ENCODE peak calls at places on chromosome 12, in six cellular contexts. P is Panc1, B is fibroblast of lung, D is keratinocyte, I is spleen, J is Peyer's patch. Y is an unnamed sample.
A peak's percentile ranks its signal among the peaks of the same experiment; 100 is the strongest.

GRCh38 chr12:92987362-92987761 is 58.3 kb upstream of the EEA1 start:
- DNase-seq in J (no peak), D (peak; percentile 54), B (peak; percentile 89), I (no peak), P (peak; percentile 27), Y (no peak)

GRCh38 chr12:43310596-43310995 is 241.4 kb downstream of the ADAMTS20 start:
- DNase-seq in I (no peak), B (no peak), D (no peak), J (no peak), P (no peak), Y (no peak)

GRCh38 chr12:50243507-50243906 is 39.8 kb downstream of the LIMA1 start:
- DNase-seq in D (no peak), B (no peak), P (no peak), I (no peak), J (no peak), Y (no peak)

GRCh38 chr12:71174825-71175224 is 17.0 kb upstream of the TSPAN8 start:
- DNase-seq in P (no peak), I (no peak), B (no peak), J (no peak), D (no peak), Y (no peak)

GRCh38 chr12:72098622-72099021 is 160.0 kb downstream of the TPH2 start:
- DNase-seq in D (no peak), J (no peak), I (no peak), B (peak; percentile 4), P (no peak), Y (no peak)

GRCh38 chr12:115303751-115304309 is 619.9 kb upstream of the TBX3 start:
- DNase-seq in P (no peak), B (peak; percentile 79), I (no peak), D (no peak), J (no peak), Y (no peak)

GRCh38 chr12:89350661-89351488 is 1.4 kb downstream of the DUSP6 start:
- DNase-seq in D (no peak), B (peak; percentile 45), I (peak; percentile 86), J (peak; percentile 54), P (no peak), Y (peak; percentile 6)

GRCh38 chr12:94099191-94099983 is 49.0 kb upstream of the PLXNC1 start:
- DNase-seq in J (no peak), P (peak; percentile 33), D (no peak), B (peak; percentile 62), I (no peak), Y (no peak)

GRCh38 chr12:106288510-106289195 is 13.9 kb upstream of the TCP11L2 start:
- DNase-seq in J (peak; percentile 60), B (peak; percentile 96), D (no peak), P (no peak), I (no peak), Y (no peak)

GRCh38 chr12:111780615-111781014 is 13.9 kb downstream of the ALDH2 start:
- DNase-seq in B (no peak), J (peak; percentile 85), P (no peak), I (no peak), D (no peak), Y (no peak)

GRCh38 chr12:16685107-16685506 is 79.1 kb upstream of the LMO3 start:
- DNase-seq in I (no peak), P (no peak), B (peak; percentile 1), D (no peak), J (no peak), Y (no peak)

GRCh38 chr12:103933237-103933636 is 3.0 kb downstream of the HSP90B1 start:
- DNase-seq in D (no peak), I (no peak), P (no peak), B (no peak), J (no peak), Y (no peak)

GRCh38 chr12:690466-690865 is 27.2 kb upstream of the NINJ2 start:
- DNase-seq in J (no peak), B (no peak), I (no peak), D (no peak), P (no peak), Y (no peak)

GRCh38 chr12:6635375-6635855 is 344 bp downstream of the LPAR5 start:
- DNase-seq in I (peak; percentile 88), B (no peak), J (peak; percentile 80), P (no peak), D (no peak), Y (no peak)

GRCh38 chr12:2401040-2401439 is 348.3 kb downstream of the CACNA1C start:
- DNase-seq in B (no peak), I (no peak), D (no peak), J (peak; percentile 27), P (no peak), Y (no peak)

GRCh38 chr12:127294651-127295205 is 972.2 kb upstream of the TMEM132C start:
- DNase-seq in P (no peak), J (no peak), B (no peak), D (no peak), I (no peak), Y (no peak)

GRCh38 chr12:64747681-64748080 is 11.5 kb downstream of the GNS start:
- DNase-seq in D (no peak), P (no peak), I (no peak), B (no peak), J (no peak), Y (no peak)

GRCh38 chr12:49283541-49284429 is 11.2 kb upstream of the PRPH start:
- DNase-seq in I (no peak), P (no peak), B (no peak), D (no peak), J (peak; percentile 33), Y (no peak)

GRCh38 chr12:95959107-95959506 is 16.0 kb downstream of the AMDHD1 start:
- DNase-seq in P (no peak), J (no peak), D (no peak), B (peak; percentile 11), I (no peak), Y (no peak)

GRCh38 chr12:128684357-128684756 is 139.4 kb downstream of the SLC15A4 start:
- DNase-seq in I (no peak), B (no peak), P (no peak), J (no peak), D (no peak), Y (no peak)

GRCh38 chr12:5808956-5809355 is 136.1 kb downstream of the ANO2 start:
- DNase-seq in I (no peak), B (peak; percentile 60), D (no peak), J (no peak), P (no peak), Y (no peak)

GRCh38 chr12:6341439-6342139 is at the start of gene TNFRSF1A:
- DNase-seq in I (peak; percentile 87), P (no peak), B (peak; percentile 90), D (no peak), J (peak; percentile 85), Y (peak; percentile 37)

GRCh38 chr12:22275847-22276246 is 58.7 kb downstream of the ST8SIA1 start:
- DNase-seq in B (peak; percentile 100), D (peak; percentile 83), J (peak; percentile 82), P (no peak), I (no peak), Y (no peak)

GRCh38 chr12:129717438-129717837 is 186.4 kb downstream of the TMEM132D start:
- DNase-seq in I (no peak), J (no peak), D (no peak), B (no peak), P (no peak), Y (no peak)

GRCh38 chr12:115774148-115774905 is 503.2 kb downstream of the MED13L start:
- DNase-seq in D (no peak), I (no peak), J (peak; percentile 74), B (no peak), P (no peak), Y (no peak)

GRCh38 chr12:54049164-54049563 is 4.5 kb upstream of the HOXC4 start:
- DNase-seq in I (no peak), J (no peak), B (no peak), D (no peak), P (no peak), Y (no peak)

GRCh38 chr12:54046809-54047159 is 6.9 kb upstream of the HOXC4 start:
- DNase-seq in I (peak; percentile 62), D (no peak), J (no peak), P (no peak), B (no peak), Y (no peak)

GRCh38 chr12:54048694-54049093 is 4.9 kb upstream of the HOXC4 start:
- DNase-seq in J (no peak), P (no peak), D (no peak), I (no peak), B (no peak), Y (no peak)

GRCh38 chr12:54047160-54047963 is 6.3 kb upstream of the HOXC4 start:
- DNase-seq in D (no peak), J (no peak), I (peak; percentile 47), P (no peak), B (no peak), Y (no peak)

GRCh38 chr12:54047964-54048303 is 5.7 kb upstream of the HOXC4 start:
- DNase-seq in J (no peak), D (no peak), I (no peak), B (no peak), P (no peak), Y (no peak)
- H3K27me3 ChIP-seq in J (no peaks in the 10 kb centered on the region), D (no peaks in the 10 kb centered on the region), I (peaks cover 98% of the 10 kb centered on the region), B (peaks cover 24% of the 10 kb centered on the region), P (no peaks in the 10 kb centered on the region), Y (peaks cover 97% of the 10 kb centered on the region)

GRCh38 chr12:56104815-56105476 is 587 bp downstream of the PA2G4 start:
- DNase-seq in I (peak; percentile 82), P (no peak), D (no peak), B (no peak), J (peak; percentile 53), Y (no peak)

GRCh38 chr12:56107242-56107641 is 2.9 kb downstream of the PA2G4 start:
- DNase-seq in I (no peak), J (no peak), B (no peak), P (no peak), D (no peak), Y (no peak)

GRCh38 chr12:56103823-56104108 is 593 bp upstream of the PA2G4 start:
- DNase-seq in P (no peak), D (no peak), J (no peak), B (no peak), I (no peak), Y (no peak)

GRCh38 chr12:56104109-56104814 is at the start of gene PA2G4:
- DNase-seq in D (peak; percentile 94), J (peak; percentile 99), I (peak; percentile 100), P (peak; percentile 94), B (peak; percentile 98), Y (peak; percentile 97)

GRCh38 chr12:56105503-56105902 is 1.1 kb downstream of the PA2G4 start:
- DNase-seq in P (no peak), J (no peak), B (no peak), D (no peak), I (no peak), Y (no peak)
- H3K27ac ChIP-seq in P (peak overlapping the region; percentile 93), J (no peak overlapping the region), B (peak overlapping the region; percentile 92), D (peak overlapping the region; percentile 76), I (peak overlapping the region; percentile 91), Y (no peak overlapping the region)

GRCh38 chr12:52469853-52470252 is 3.8 kb downstream of the KRT6C start:
- DNase-seq in B (no peak), J (no peak), D (no peak), P (no peak), I (no peak), Y (no peak)

GRCh38 chr12:52461693-52462092 is 9.7 kb upstream of the KRT6B start:
- DNase-seq in D (no peak), P (no peak), J (no peak), B (no peak), I (no peak), Y (no peak)

GRCh38 chr12:52464921-52465320 is 8.7 kb downstream of the KRT6C start:
- DNase-seq in P (no peak), I (no peak), J (no peak), D (no peak), B (no peak), Y (no peak)
- H3K27me3 ChIP-seq in P (peaks cover 2% of the 10 kb centered on the region), I (no peaks in the 10 kb centered on the region), J (no peaks in the 10 kb centered on the region), D (no peaks in the 10 kb centered on the region), B (no peaks in the 10 kb centered on the region), Y (peaks cover 9% of the 10 kb centered on the region)

GRCh38 chr12:79451988-79452387 is 238.8 kb downstream of the PAWR start:
- DNase-seq in D (peak; percentile 32), J (peak; percentile 53), B (peak; percentile 83), P (peak; percentile 80), I (peak; percentile 30), Y (no peak)
- H3K27ac ChIP-seq in D (no peak overlapping the region), J (peak overlapping the region; percentile 46), B (peak overlapping the region; percentile 3), P (peak overlapping the region; percentile 74), I (no peak overlapping the region), Y (no peak overlapping the region)

Y was measured in CD4-positive, alpha-beta T cell.